ENCODE peak calls at places on chromosomes 2 and 18, in seven cellular contexts. Z is HepG2, J is IMR-90, G is tibial nerve, B is H9, M is GM20000, W is GM23338. Q is an unnamed sample.

GRCh38 chr2:241309684-241310117 is 5.8 kb downstream of the HDLBP start:
- DNase-seq in Z (no peak), J (peak), G (no peak), B (no peak), M (peak), W (no peak), Q (no peak)

GRCh38 chr2:128284037-128284441 is 34.6 kb downstream of the HS6ST1 start:
- DNase-seq in Z (no peak), J (no peak), G (no peak), B (no peak), M (no peak), W (no peak), Q (no peak)

GRCh38 chr2:147910990-147911473 is 66.2 kb downstream of the ACVR2A start:
- DNase-seq in Z (peak), J (peak), G (no peak), B (no peak), M (peak), W (peak), Q (peak)

GRCh38 chr2:28152585-28153284 is 239.9 kb upstream of the FOSL2 start:
- DNase-seq in Z (no peak), J (peak), G (no peak), B (no peak), M (no peak), W (no peak), Q (no peak)

GRCh38 chr2:232502901-232503791 is 15.5 kb upstream of the ECEL1 start:
- DNase-seq in Z (no peak), J (peak), G (no peak), B (peak), M (no peak), W (peak), Q (peak)

GRCh38 chr2:62456721-62457539 is 49.1 kb downstream of the TMEM17 start:
- DNase-seq in Z (peak), J (peak), G (peak), B (peak), M (peak), W (peak), Q (peak)

GRCh38 chr18:74249181-74249968 is 42.4 kb downstream of the CYB5A start:
- DNase-seq in Z (peak), J (peak), G (no peak), B (no peak), M (no peak), W (no peak), Q (no peak)

GRCh38 chr2:167581961-167582574 is 665.3 kb downstream of the STK39 start:
- DNase-seq in Z (no peak), J (peak), G (no peak), B (no peak), M (no peak), W (no peak), Q (no peak)

GRCh38 chr2:175187378-175187777 is 5.9 kb upstream of the ATP5MC3 start:
- DNase-seq in Z (peak), J (peak), G (no peak), B (peak), M (peak), W (peak), Q (no peak)

GRCh38 chr2:127530245-127531132 is 4.2 kb upstream of the IWS1 start:
- DNase-seq in Z (no peak), J (no peak), G (no peak), B (no peak), M (no peak), W (peak), Q (no peak)

GRCh38 chr2:7011376-7012083 is 94.3 kb downstream of the RNF144A start:
- DNase-seq in Z (no peak), J (no peak), G (no peak), B (no peak), M (no peak), W (no peak), Q (no peak)

GRCh38 chr2:15675456-15676195 is 84.0 kb downstream of the DDX1 start:
- DNase-seq in Z (no peak), J (no peak), G (no peak), B (no peak), M (no peak), W (no peak), Q (no peak)

GRCh38 chr2:119753041-119753929 is 6.4 kb upstream of the PTPN4 start:
- DNase-seq in Z (peak), J (peak), G (no peak), B (no peak), M (peak), W (peak), Q (peak)

GRCh38 chr2:120847700-120848321 is 112.1 kb downstream of the GLI2 start:
- DNase-seq in Z (no peak), J (no peak), G (no peak), B (no peak), M (no peak), W (no peak), Q (no peak)

GRCh38 chr2:151241224-151241623 is 20.4 kb downstream of the RBM43 start:
- DNase-seq in Z (no peak), J (peak), G (no peak), B (no peak), M (no peak), W (no peak), Q (no peak)

DNA sequence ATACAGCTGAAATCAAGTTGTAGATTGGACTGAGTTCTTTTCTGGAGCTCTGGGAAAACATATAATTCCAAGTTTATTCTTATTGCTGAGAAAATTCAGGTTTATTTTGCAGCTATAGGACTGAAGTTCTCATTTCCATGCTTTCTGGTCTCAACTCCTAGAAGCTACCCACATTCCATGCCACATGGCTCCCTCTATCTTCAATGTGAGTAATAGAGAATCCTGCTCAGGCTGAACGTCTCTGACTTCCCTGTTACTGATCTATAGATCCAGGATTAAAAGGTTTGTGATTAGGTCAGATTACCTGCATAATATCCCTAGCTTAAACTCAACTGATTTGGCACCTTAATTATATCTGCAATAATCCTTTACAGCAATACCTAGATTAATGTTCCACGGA is 453.8 kb upstream of the MC4R start:
- DNase-seq in Z (peak), J (no peak), G (no peak), B (no peak), M (no peak), W (peak), Q (no peak)
- TF ChIP-seq CTCF in Z (no peak), J (no peak), G (no peak), B (peak), M (no peak), W (peak), Q (no peak)

DNA sequence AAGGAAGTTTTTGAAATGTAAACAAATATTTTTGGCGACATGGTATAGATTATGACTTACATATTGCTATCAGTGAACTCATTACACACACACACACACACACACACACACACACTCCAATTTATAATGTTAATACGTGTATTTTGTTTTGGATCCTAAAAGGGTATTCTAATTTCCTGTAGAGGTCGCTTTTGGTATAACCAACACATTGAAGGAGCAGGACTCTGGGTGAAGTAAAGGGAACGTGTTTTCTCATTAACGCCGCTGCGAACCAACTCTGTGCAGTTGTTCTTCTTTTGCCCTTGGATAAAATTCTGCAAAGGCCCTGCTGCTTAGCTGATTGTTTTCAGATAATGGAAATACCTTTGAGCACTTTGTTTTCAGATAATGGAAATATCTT is 190.4 kb downstream of the PMAIP1 start:
- DNase-seq in Z (no peak), J (no peak), G (no peak), B (no peak), M (peak), W (peak), Q (no peak)
- TF ChIP-seq CTCF in Z (no peak), J (no peak), G (no peak), B (peak), M (no peak), W (peak), Q (no peak)

DNA sequence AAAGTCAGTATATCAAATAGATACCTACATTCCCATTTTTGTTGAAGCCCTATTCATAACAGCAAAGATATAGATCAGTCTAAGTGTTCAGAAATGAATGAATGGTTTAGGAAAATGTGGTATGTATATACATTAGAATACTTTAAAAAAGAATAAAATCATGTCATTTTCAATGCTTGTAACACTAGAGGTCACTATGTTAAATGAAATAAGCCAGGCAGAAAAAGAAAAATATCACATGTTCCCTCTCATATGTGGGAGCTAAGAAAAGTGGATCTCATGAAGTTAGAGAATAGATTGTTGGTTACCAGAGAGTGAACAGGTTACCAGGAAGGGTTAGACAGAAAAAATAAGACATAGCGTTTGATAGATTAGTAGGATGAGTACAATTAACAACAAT is 1111.0 kb upstream of the SLC39A10 start:
- DNase-seq in Z (peak), J (no peak), G (no peak), B (no peak), M (no peak), W (peak), Q (no peak)
- TF ChIP-seq CTCF in Z (no peak), J (peak), G (no peak), B (peak), M (no peak), W (peak), Q (peak)

GRCh38 chr2:224286923-224287322 is 115.0 kb downstream of the FAM124B start:
- DNase-seq in Z (no peak), J (no peak), G (no peak), B (no peak), M (no peak), W (peak), Q (no peak)
- TF ChIP-seq CTCF in Z (no peak), J (no peak), G (no peak), B (peak), M (no peak), W (peak), Q (no peak)